ENCODE peak calls at places on chromosomes 4 and X, in nine cellular contexts. One of them, this sample, is unnamed.

GRCh38 chr4:153365003-153365402 is 20.5 kb downstream of the MND1 start:
- DNase-seq in coronary artery: no peak
- DNase-seq in breast epithelium: no peak
- DNase-seq in H9: no peak
- DNase-seq in neuronal stem cell: no peak
- DNase-seq in fibroblast of lung: no peak
- DNase-seq in CD8-positive, alpha-beta T cell: no peak
- DNase-seq in body of pancreas: no peak
- DNase-seq in AG04450: no peak
- DNase-seq in this sample: no peak

GRCh38 chr4:124095596-124095995 is 616.9 kb downstream of the ANKRD50 start:
- DNase-seq in coronary artery: no peak
- DNase-seq in breast epithelium: no peak
- DNase-seq in H9: no peak
- DNase-seq in neuronal stem cell: no peak
- DNase-seq in fibroblast of lung: no peak
- DNase-seq in CD8-positive, alpha-beta T cell: no peak
- DNase-seq in body of pancreas: no peak
- DNase-seq in AG04450: no peak
- DNase-seq in this sample: no peak

GRCh38 chrX:29422034-29422433 is 793.3 kb upstream of the MAGEB2 start:
- DNase-seq in coronary artery: no peak
- DNase-seq in breast epithelium: no peak
- DNase-seq in H9: no peak
- DNase-seq in neuronal stem cell: no peak
- DNase-seq in fibroblast of lung: no peak
- DNase-seq in CD8-positive, alpha-beta T cell: no peak
- DNase-seq in body of pancreas: no peak
- DNase-seq in AG04450: no peak
- DNase-seq in this sample: no peak

GRCh38 chr4:119735136-119735770 is 106.6 kb upstream of the PDE5A start:
- DNase-seq in coronary artery: no peak
- DNase-seq in breast epithelium: no peak
- DNase-seq in H9: no peak
- DNase-seq in neuronal stem cell: no peak
- DNase-seq in fibroblast of lung: peak; percentile 99
- DNase-seq in CD8-positive, alpha-beta T cell: no peak
- DNase-seq in body of pancreas: no peak
- DNase-seq in AG04450: peak; percentile 97
- DNase-seq in this sample: no peak

GRCh38 chrX:103398321-103398937 is 22.1 kb downstream of the BEX3 start:
- DNase-seq in coronary artery: no peak
- DNase-seq in breast epithelium: no peak
- DNase-seq in H9: no peak
- DNase-seq in neuronal stem cell: no peak
- DNase-seq in fibroblast of lung: peak; percentile 76
- DNase-seq in CD8-positive, alpha-beta T cell: no peak
- DNase-seq in body of pancreas: no peak
- DNase-seq in AG04450: no peak
- DNase-seq in this sample: no peak

GRCh38 chr4:140374130-140374477 is 658 bp downstream of the SCOC start:
- DNase-seq in coronary artery: no peak
- DNase-seq in breast epithelium: no peak
- DNase-seq in H9: no peak
- DNase-seq in neuronal stem cell: no peak
- DNase-seq in fibroblast of lung: no peak
- DNase-seq in CD8-positive, alpha-beta T cell: no peak
- DNase-seq in body of pancreas: no peak
- DNase-seq in AG04450: no peak
- DNase-seq in this sample: no peak

GRCh38 chrX:12890467-12890866 is 16.0 kb upstream of the TLR8 start:
- DNase-seq in coronary artery: no peak
- DNase-seq in breast epithelium: no peak
- DNase-seq in H9: no peak
- DNase-seq in neuronal stem cell: no peak
- DNase-seq in fibroblast of lung: peak; percentile 8
- DNase-seq in CD8-positive, alpha-beta T cell: no peak
- DNase-seq in body of pancreas: no peak
- DNase-seq in AG04450: no peak
- DNase-seq in this sample: no peak

GRCh38 chr4:26885912-26886274 is 25.3 kb downstream of the STIM2 start:
- DNase-seq in coronary artery: no peak
- DNase-seq in breast epithelium: no peak
- DNase-seq in H9: no peak
- DNase-seq in neuronal stem cell: no peak
- DNase-seq in fibroblast of lung: no peak
- DNase-seq in CD8-positive, alpha-beta T cell: no peak
- DNase-seq in body of pancreas: no peak
- DNase-seq in AG04450: no peak
- DNase-seq in this sample: no peak

GRCh38 chr4:88027611-88028608 is 20.5 kb downstream of the PKD2 start:
- DNase-seq in coronary artery: no peak
- DNase-seq in breast epithelium: no peak
- DNase-seq in H9: no peak
- DNase-seq in neuronal stem cell: no peak
- DNase-seq in fibroblast of lung: peak; percentile 95
- DNase-seq in CD8-positive, alpha-beta T cell: no peak
- DNase-seq in body of pancreas: no peak
- DNase-seq in AG04450: peak; percentile 73
- DNase-seq in this sample: no peak

GRCh38 chrX:49101629-49101984 is 21.9 kb upstream of the WDR45 start:
- DNase-seq in coronary artery: no peak
- DNase-seq in breast epithelium: no peak
- DNase-seq in H9: peak; percentile 50
- DNase-seq in neuronal stem cell: no peak
- DNase-seq in fibroblast of lung: no peak
- DNase-seq in CD8-positive, alpha-beta T cell: no peak
- DNase-seq in body of pancreas: no peak
- DNase-seq in AG04450: no peak
- DNase-seq in this sample: no peak

GRCh38 chrX:49102221-49102620 is 21.3 kb downstream of the GPKOW start:
- DNase-seq in coronary artery: no peak
- DNase-seq in breast epithelium: no peak
- DNase-seq in H9: no peak
- DNase-seq in neuronal stem cell: no peak
- DNase-seq in fibroblast of lung: no peak
- DNase-seq in CD8-positive, alpha-beta T cell: no peak
- DNase-seq in body of pancreas: no peak
- DNase-seq in AG04450: no peak
- DNase-seq in this sample: no peak

GRCh38 chrX:49096419-49096818 is 16.7 kb upstream of the WDR45 start:
- DNase-seq in coronary artery: no peak
- DNase-seq in breast epithelium: no peak
- DNase-seq in H9: no peak
- DNase-seq in neuronal stem cell: no peak
- DNase-seq in fibroblast of lung: no peak
- DNase-seq in CD8-positive, alpha-beta T cell: no peak
- DNase-seq in body of pancreas: no peak
- DNase-seq in AG04450: no peak
- DNase-seq in this sample: no peak

GRCh38 chrX:49103637-49104036 is 19.9 kb downstream of the GPKOW start:
- DNase-seq in coronary artery: no peak
- DNase-seq in breast epithelium: no peak
- DNase-seq in H9: no peak
- DNase-seq in neuronal stem cell: no peak
- DNase-seq in fibroblast of lung: no peak
- DNase-seq in CD8-positive, alpha-beta T cell: no peak
- DNase-seq in body of pancreas: no peak
- DNase-seq in AG04450: no peak
- DNase-seq in this sample: no peak

DNA sequence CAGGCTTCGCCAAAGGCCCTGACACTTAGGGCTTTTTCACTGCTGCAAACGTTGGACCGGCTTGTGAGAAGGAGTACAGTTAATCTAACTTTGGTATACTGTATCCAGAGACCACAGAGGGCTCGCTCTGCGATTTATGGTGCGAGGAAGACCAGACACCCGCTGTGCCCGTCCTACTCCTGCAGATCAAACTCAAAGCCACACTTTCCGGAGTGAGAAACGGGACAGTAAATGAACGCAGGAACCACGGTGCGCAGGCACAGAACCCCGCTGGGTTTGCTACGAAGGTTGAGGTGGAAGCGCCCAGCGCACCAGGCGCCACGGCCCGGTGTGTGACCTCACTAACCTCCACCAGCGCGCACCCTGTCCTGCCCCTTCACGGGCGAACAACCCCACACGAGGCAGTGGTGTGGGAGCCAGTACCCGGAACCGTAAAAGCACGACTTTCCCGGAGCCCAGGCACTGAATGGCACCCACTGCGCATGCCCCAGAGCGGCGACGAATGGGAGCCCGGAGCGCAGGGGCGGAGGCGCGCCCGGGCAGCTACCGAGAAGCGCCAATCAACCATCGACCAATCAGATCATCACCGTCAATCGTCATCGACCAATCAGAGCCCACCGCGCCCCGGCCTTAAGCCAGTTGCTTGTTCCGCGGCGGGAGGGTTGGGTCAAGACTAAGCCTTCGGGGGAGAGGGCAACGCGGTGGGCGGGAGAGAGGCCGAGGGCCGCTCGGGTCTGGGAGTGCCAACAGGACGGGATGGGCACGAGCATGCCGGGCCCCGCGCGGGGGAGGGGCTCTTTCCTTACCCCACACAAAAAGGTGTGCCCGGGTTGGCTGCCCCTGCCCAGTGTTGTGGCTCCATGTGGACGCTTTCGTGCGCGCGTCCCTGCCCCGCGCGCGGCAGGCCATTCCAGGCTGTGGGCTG is 21.3 kb upstream of the WDR45 start:
- DNase-seq in coronary artery: peak; percentile 95
- DNase-seq in breast epithelium: peak; percentile 88
- DNase-seq in H9: peak; percentile 95
- DNase-seq in neuronal stem cell: peak; percentile 89
- DNase-seq in fibroblast of lung: peak; percentile 88
- DNase-seq in CD8-positive, alpha-beta T cell: peak; percentile 82
- DNase-seq in body of pancreas: peak; percentile 92
- DNase-seq in AG04450: peak; percentile 73
- DNase-seq in this sample: peak; percentile 96
- H3K27ac ChIP-seq in coronary artery: peak overlapping the region; percentile 87
- H3K27ac ChIP-seq in breast epithelium: peak overlapping the region; percentile 69
- H3K27ac ChIP-seq in H9: no peak overlapping the region
- H3K27ac ChIP-seq in neuronal stem cell: no peak overlapping the region
- H3K27ac ChIP-seq in fibroblast of lung: peak overlapping the region; percentile 14
- H3K27ac ChIP-seq in CD8-positive, alpha-beta T cell: peak overlapping the region; percentile 71
- H3K27ac ChIP-seq in body of pancreas: peak overlapping the region; percentile 85
- H3K27ac ChIP-seq in AG04450: no peak overlapping the region
- H3K27ac ChIP-seq in this sample: peak overlapping the region; percentile 44

GRCh38 chr4:6257243-6258025 is 12.2 kb upstream of the WFS1 start:
- DNase-seq in coronary artery: no peak
- DNase-seq in breast epithelium: no peak
- DNase-seq in H9: peak; percentile 78
- DNase-seq in neuronal stem cell: no peak
- DNase-seq in fibroblast of lung: peak; percentile 16
- DNase-seq in CD8-positive, alpha-beta T cell: no peak
- DNase-seq in body of pancreas: no peak
- DNase-seq in AG04450: no peak
- DNase-seq in this sample: no peak
- H3K27ac ChIP-seq in coronary artery: no peak overlapping the region
- H3K27ac ChIP-seq in breast epithelium: no peak overlapping the region
- H3K27ac ChIP-seq in H9: no peak overlapping the region
- H3K27ac ChIP-seq in neuronal stem cell: no peak overlapping the region
- H3K27ac ChIP-seq in fibroblast of lung: no peak overlapping the region
- H3K27ac ChIP-seq in CD8-positive, alpha-beta T cell: no peak overlapping the region
- H3K27ac ChIP-seq in body of pancreas: no peak overlapping the region
- H3K27ac ChIP-seq in AG04450: no peak overlapping the region
- H3K27ac ChIP-seq in this sample: no peak overlapping the region

GRCh38 chr4:61385302-61385701 is 185.2 kb downstream of the ADGRL3 start:
- DNase-seq in coronary artery: no peak
- DNase-seq in breast epithelium: no peak
- DNase-seq in H9: no peak
- DNase-seq in neuronal stem cell: no peak
- DNase-seq in fibroblast of lung: peak; percentile 13
- DNase-seq in CD8-positive, alpha-beta T cell: no peak
- DNase-seq in body of pancreas: no peak
- DNase-seq in AG04450: no peak
- DNase-seq in this sample: no peak

GRCh38 chr4:61389640-61390039 is 189.5 kb downstream of the ADGRL3 start:
- DNase-seq in coronary artery: no peak
- DNase-seq in breast epithelium: no peak
- DNase-seq in H9: no peak
- DNase-seq in neuronal stem cell: no peak
- DNase-seq in fibroblast of lung: no peak
- DNase-seq in CD8-positive, alpha-beta T cell: no peak
- DNase-seq in body of pancreas: no peak
- DNase-seq in AG04450: no peak
- DNase-seq in this sample: no peak
- H3K27ac ChIP-seq in coronary artery: no peak overlapping the region
- H3K27ac ChIP-seq in breast epithelium: no peak overlapping the region
- H3K27ac ChIP-seq in H9: no peak overlapping the region
- H3K27ac ChIP-seq in neuronal stem cell: no peak overlapping the region
- H3K27ac ChIP-seq in fibroblast of lung: no peak overlapping the region
- H3K27ac ChIP-seq in CD8-positive, alpha-beta T cell: no peak overlapping the region
- H3K27ac ChIP-seq in body of pancreas: no peak overlapping the region
- H3K27ac ChIP-seq in AG04450: no peak overlapping the region
- H3K27ac ChIP-seq in this sample: no peak overlapping the region

GRCh38 chr4:142406917-142407501 is 439.1 kb downstream of the INPP4B start:
- DNase-seq in coronary artery: no peak
- DNase-seq in breast epithelium: no peak
- DNase-seq in H9: no peak
- DNase-seq in neuronal stem cell: no peak
- DNase-seq in fibroblast of lung: peak; percentile 50
- DNase-seq in CD8-positive, alpha-beta T cell: no peak
- DNase-seq in body of pancreas: no peak
- DNase-seq in AG04450: no peak
- DNase-seq in this sample: no peak

GRCh38 chr4:142406051-142406549 is 440.0 kb downstream of the INPP4B start:
- DNase-seq in coronary artery: no peak
- DNase-seq in breast epithelium: no peak
- DNase-seq in H9: peak; percentile 32
- DNase-seq in neuronal stem cell: no peak
- DNase-seq in fibroblast of lung: peak; percentile 78
- DNase-seq in CD8-positive, alpha-beta T cell: no peak
- DNase-seq in body of pancreas: no peak
- DNase-seq in AG04450: no peak
- DNase-seq in this sample: no peak

GRCh38 chr4:142405021-142405991 is 440.8 kb downstream of the INPP4B start:
- DNase-seq in coronary artery: peak; percentile 77
- DNase-seq in breast epithelium: no peak
- DNase-seq in H9: peak; percentile 30
- DNase-seq in neuronal stem cell: peak; percentile 15
- DNase-seq in fibroblast of lung: peak; percentile 81
- DNase-seq in CD8-positive, alpha-beta T cell: peak; percentile 35
- DNase-seq in body of pancreas: peak; percentile 22
- DNase-seq in AG04450: no peak
- DNase-seq in this sample: no peak

GRCh38 chr4:142408003-142408441 is 438.1 kb downstream of the INPP4B start:
- DNase-seq in coronary artery: no peak
- DNase-seq in breast epithelium: no peak
- DNase-seq in H9: no peak
- DNase-seq in neuronal stem cell: no peak
- DNase-seq in fibroblast of lung: peak; percentile 83
- DNase-seq in CD8-positive, alpha-beta T cell: no peak
- DNase-seq in body of pancreas: no peak
- DNase-seq in AG04450: no peak
- DNase-seq in this sample: no peak

DNA sequence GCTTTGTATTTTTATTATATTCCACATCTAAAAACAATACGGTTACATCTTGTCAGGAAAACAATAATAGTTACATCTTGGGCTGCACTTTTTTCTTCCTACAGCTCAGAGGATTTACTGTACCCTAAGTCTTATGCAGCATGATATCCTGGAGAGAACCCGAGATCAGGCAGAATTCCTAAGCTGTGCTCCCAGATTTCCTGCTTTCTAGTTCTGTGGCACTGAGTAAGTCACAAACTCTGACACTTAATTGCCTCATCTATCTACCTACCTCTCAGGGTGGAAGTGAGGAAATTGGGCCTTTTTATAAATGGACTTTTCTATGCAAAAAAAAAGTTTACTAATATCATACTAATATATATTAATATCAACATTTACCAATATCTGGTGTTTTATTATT is 438.5 kb downstream of the INPP4B start:
- DNase-seq in coronary artery: no peak
- DNase-seq in breast epithelium: no peak
- DNase-seq in H9: no peak
- DNase-seq in neuronal stem cell: no peak
- DNase-seq in fibroblast of lung: peak; percentile 34
- DNase-seq in CD8-positive, alpha-beta T cell: no peak
- DNase-seq in body of pancreas: no peak
- DNase-seq in AG04450: no peak
- DNase-seq in this sample: no peak
- H3K27ac ChIP-seq in coronary artery: no peak overlapping the region
- H3K27ac ChIP-seq in breast epithelium: no peak overlapping the region
- H3K27ac ChIP-seq in H9: no peak overlapping the region
- H3K27ac ChIP-seq in neuronal stem cell: no peak overlapping the region
- H3K27ac ChIP-seq in fibroblast of lung: no peak overlapping the region
- H3K27ac ChIP-seq in CD8-positive, alpha-beta T cell: peak overlapping the region; percentile 53
- H3K27ac ChIP-seq in body of pancreas: no peak overlapping the region
- H3K27ac ChIP-seq in AG04450: no peak overlapping the region
- H3K27ac ChIP-seq in this sample: peak overlapping the region; percentile 16

This sample was measured in SK-N-SH.